ENCODE peak calls at places on chromosomes 16 and 17, in five cellular contexts. One of them, this sample, is unnamed.

GRCh38 chr17:307295-307691 is 45.3 kb downstream of the RPH3AL start:
- DNase-seq in HepG2: no peak
- DNase-seq in K562: no peak
- DNase-seq in SK-N-SH: no peak
- DNase-seq in GM12878: no peak
- DNase-seq in this sample: no peak

GRCh38 chr17:64024215-64024654 is 3.8 kb upstream of the ICAM2 start:
- DNase-seq in HepG2: no peak
- DNase-seq in GM12878: no peak
- DNase-seq in SK-N-SH: no peak
- DNase-seq in K562: peak
- DNase-seq in this sample: no peak

GRCh38 chr16:55297062-55297909 is 26.7 kb upstream of the IRX6 start:
- DNase-seq in GM12878: no peak
- DNase-seq in HepG2: no peak
- DNase-seq in SK-N-SH: no peak
- DNase-seq in K562: no peak
- DNase-seq in this sample: no peak

GRCh38 chr16:53511403-53512280 is 8.6 kb upstream of the AKTIP start:
- DNase-seq in SK-N-SH: no peak
- DNase-seq in HepG2: peak
- DNase-seq in K562: no peak
- DNase-seq in GM12878: no peak
- DNase-seq in this sample: no peak

GRCh38 chr16:8931864-8932263 is 31.8 kb downstream of the USP7 start:
- DNase-seq in HepG2: peak
- DNase-seq in SK-N-SH: no peak
- DNase-seq in K562: peak
- DNase-seq in GM12878: no peak
- DNase-seq in this sample: no peak

GRCh38 chr16:13471478-13471877 is 448.5 kb upstream of the ERCC4 start:
- DNase-seq in GM12878: no peak
- DNase-seq in HepG2: no peak
- DNase-seq in SK-N-SH: no peak
- DNase-seq in K562: no peak
- DNase-seq in this sample: no peak

GRCh38 chr17:34364741-34365140 is 1.7 kb upstream of the CCL1 start:
- DNase-seq in K562: no peak
- DNase-seq in GM12878: no peak
- DNase-seq in SK-N-SH: no peak
- DNase-seq in HepG2: no peak
- DNase-seq in this sample: no peak

GRCh38 chr17:8572767-8573166 is 57.8 kb downstream of the MYH10 start:
- DNase-seq in GM12878: no peak
- DNase-seq in K562: no peak
- DNase-seq in HepG2: no peak
- DNase-seq in SK-N-SH: no peak
- DNase-seq in this sample: no peak

GRCh38 chr16:85221081-85221809 is 109.0 kb upstream of the CIBAR2 start:
- DNase-seq in HepG2: no peak
- DNase-seq in SK-N-SH: peak
- DNase-seq in GM12878: no peak
- DNase-seq in K562: no peak
- DNase-seq in this sample: no peak

GRCh38 chr17:79011451-79012147 is 2.0 kb upstream of the CANT1 start:
- DNase-seq in SK-N-SH: no peak
- DNase-seq in GM12878: no peak
- DNase-seq in K562: peak
- DNase-seq in HepG2: no peak
- DNase-seq in this sample: peak

GRCh38 chr16:86428729-86429472 is 81.4 kb upstream of the FOXF1 start:
- DNase-seq in K562: peak
- DNase-seq in GM12878: no peak
- DNase-seq in SK-N-SH: no peak
- DNase-seq in HepG2: no peak
- DNase-seq in this sample: peak

GRCh38 chr16:426906-427249 is 1.4 kb downstream of the RAB11FIP3 start:
- DNase-seq in SK-N-SH: no peak
- DNase-seq in HepG2: no peak
- DNase-seq in GM12878: no peak
- DNase-seq in K562: no peak
- DNase-seq in this sample: no peak

GRCh38 chr17:1147664-1148063 is 32.1 kb downstream of the ABR start:
- DNase-seq in K562: peak
- DNase-seq in HepG2: peak
- DNase-seq in SK-N-SH: no peak
- DNase-seq in GM12878: no peak
- DNase-seq in this sample: peak

GRCh38 chr16:73725147-73725546 is 571.5 kb upstream of the PSMD7 start:
- DNase-seq in GM12878: no peak
- DNase-seq in K562: no peak
- DNase-seq in HepG2: no peak
- DNase-seq in SK-N-SH: no peak
- DNase-seq in this sample: no peak

GRCh38 chr17:79800325-79801155 is 3.7 kb upstream of the CBX8 start:
- DNase-seq in GM12878: no peak
- DNase-seq in SK-N-SH: peak
- DNase-seq in K562: no peak
- DNase-seq in HepG2: no peak
- DNase-seq in this sample: peak

DNA sequence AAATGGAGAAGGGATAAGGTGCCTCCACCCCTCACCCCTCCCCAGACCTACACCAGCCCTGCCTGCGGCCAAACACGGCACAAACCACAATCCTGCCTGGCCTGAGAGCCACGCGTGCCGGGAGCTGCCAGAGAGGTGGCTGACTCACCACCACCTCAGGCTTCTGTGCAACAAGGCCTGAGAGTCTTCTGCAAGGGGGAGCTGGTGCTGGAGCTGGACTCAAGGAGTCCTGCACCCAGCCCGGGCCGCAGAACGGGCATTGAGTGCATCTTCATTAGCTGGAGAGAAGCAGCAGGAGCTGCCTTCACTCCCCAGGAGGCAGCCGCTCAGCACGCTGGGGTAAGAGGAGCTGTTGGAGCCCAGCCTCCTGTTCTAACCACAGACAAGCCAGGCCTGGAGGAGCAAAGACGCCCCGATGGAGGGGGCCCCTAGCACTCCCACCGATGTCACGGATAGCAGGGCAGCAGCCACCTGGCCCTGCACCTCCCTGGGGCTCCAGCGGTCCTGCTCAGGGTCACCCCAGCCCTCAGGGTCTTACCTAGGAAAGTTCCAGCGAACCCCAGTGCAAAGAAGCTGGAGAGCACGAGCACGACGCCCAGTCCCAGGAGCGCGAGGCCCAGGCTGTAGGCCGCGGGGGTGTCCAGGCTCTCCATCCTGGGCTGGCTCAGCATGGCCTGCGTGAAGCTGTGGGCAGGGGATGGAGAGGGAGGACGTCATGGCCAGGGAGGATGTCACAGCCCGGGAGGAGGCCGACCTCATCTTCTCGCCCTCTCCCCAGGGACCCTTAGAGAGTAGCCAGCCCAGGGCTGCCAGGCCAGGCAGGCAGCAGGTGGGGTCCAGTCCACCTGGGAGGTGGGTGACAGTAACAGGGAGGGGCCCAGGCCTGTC is 16.0 kb upstream of the RASD1 start:
- DNase-seq in GM12878: no peak
- DNase-seq in SK-N-SH: no peak
- DNase-seq in K562: no peak
- DNase-seq in HepG2: no peak
- DNase-seq in this sample: no peak
- TF ChIP-seq ZBTB33 in GM12878: no peak
- TF ChIP-seq ZBTB33 in SK-N-SH: no peak
- TF ChIP-seq ZBTB33 in K562: no peak
- TF ChIP-seq ZBTB33 in HepG2: no peak
- TF ChIP-seq ZBTB33 in this sample: no peak

GRCh38 chr17:28807925-28808641 is 34.5 kb downstream of the FAM222B start:
- DNase-seq in GM12878: no peak
- DNase-seq in K562: no peak
- DNase-seq in HepG2: peak
- DNase-seq in SK-N-SH: no peak
- DNase-seq in this sample: peak
- TF ChIP-seq ZBTB33 in GM12878: no peak
- TF ChIP-seq ZBTB33 in K562: no peak
- TF ChIP-seq ZBTB33 in HepG2: no peak
- TF ChIP-seq ZBTB33 in SK-N-SH: no peak
- TF ChIP-seq ZBTB33 in this sample: no peak

DNA sequence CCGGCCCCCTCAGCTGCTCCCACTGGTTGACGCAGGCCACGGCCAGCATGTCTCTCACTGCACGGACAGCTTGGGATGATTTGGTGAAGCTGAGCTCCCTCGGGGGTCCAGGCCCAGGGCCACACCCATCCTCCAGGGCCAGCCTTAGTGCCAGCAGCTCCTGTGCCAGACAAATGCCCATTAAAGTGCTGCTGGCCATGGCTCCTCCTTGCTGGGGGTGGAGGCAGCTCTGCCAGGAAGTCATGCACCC is 2.5 kb downstream of the TRIM47 start:
- DNase-seq in SK-N-SH: peak
- DNase-seq in K562: no peak
- DNase-seq in GM12878: no peak
- DNase-seq in HepG2: no peak
- DNase-seq in this sample: no peak
- TF ChIP-seq ZBTB33 in SK-N-SH: no peak
- TF ChIP-seq ZBTB33 in K562: no peak
- TF ChIP-seq ZBTB33 in GM12878: no peak
- TF ChIP-seq ZBTB33 in HepG2: no peak
- TF ChIP-seq ZBTB33 in this sample: no peak

GRCh38 chr17:6427284-6427781 is 7.6 kb downstream of the AIPL1 start:
- DNase-seq in HepG2: no peak
- DNase-seq in GM12878: peak
- DNase-seq in K562: no peak
- DNase-seq in SK-N-SH: no peak
- DNase-seq in this sample: no peak
- TF ChIP-seq ZBTB33 in HepG2: no peak
- TF ChIP-seq ZBTB33 in GM12878: no peak
- TF ChIP-seq ZBTB33 in K562: no peak
- TF ChIP-seq ZBTB33 in SK-N-SH: no peak
- TF ChIP-seq ZBTB33 in this sample: no peak

This sample was measured in HCT116.